ENCODE peak calls at places on chromosomes 5 and 9, in four cellular contexts. Z is esophagus squamous epithelium, U is HTR-8/SVneo, D is AML-193. V is an unnamed sample.
A peak's percentile ranks its signal among the peaks of the same experiment; 100 is the strongest.

GRCh38 chr5:38789134-38789533 is 56.7 kb upstream of the OSMR start:
- DNase-seq in Z (no peak), U (no peak), D (no peak), V (no peak)

GRCh38 chr5:135750506-135750905 is 84.0 kb upstream of the SLC25A48 start:
- DNase-seq in Z (no peak), U (no peak), D (no peak), V (no peak)

GRCh38 chr5:158013939-158014338 is 155.0 kb upstream of the CLINT1 start:
- DNase-seq in Z (no peak), U (peak; percentile 54), D (no peak), V (peak; percentile 49)

GRCh38 chr5:149325166-149325735 is 20.0 kb upstream of the GRPEL2 start:
- DNase-seq in Z (no peak), U (peak; percentile 36), D (no peak), V (no peak)

GRCh38 chr5:167528651-167529050 is 762.8 kb upstream of the WWC1 start:
- DNase-seq in Z (no peak), U (no peak), D (no peak), V (no peak)

GRCh38 chr9:110578896-110579752 is at the start of gene SVEP1:
- DNase-seq in Z (no peak), U (peak; percentile 19), D (no peak), V (peak; percentile 20)

GRCh38 chr5:134436523-134437339 is 25.1 kb upstream of the CDKN2AIPNL start:
- DNase-seq in Z (peak; percentile 48), U (peak; percentile 62), D (no peak), V (peak; percentile 71)

GRCh38 chr5:132434813-132435286 is 55.7 kb downstream of the IRF1 start:
- DNase-seq in Z (no peak), U (no peak), D (no peak), V (no peak)

GRCh38 chr9:105572455-105572854 is 14.5 kb downstream of the FKTN start:
- DNase-seq in Z (no peak), U (no peak), D (no peak), V (no peak)

GRCh38 chr5:106314221-106314824 is 1356.4 kb downstream of the EFNA5 start:
- DNase-seq in Z (no peak), U (no peak), D (no peak), V (no peak)

GRCh38 chr5:114361724-114362196 is at the start of gene KCNN2:
- DNase-seq in Z (no peak), U (peak; percentile 10), D (no peak), V (peak; percentile 66)

GRCh38 chr9:129108805-129109370 is 1.7 kb downstream of the CRAT start:
- DNase-seq in Z (no peak), U (no peak), D (no peak), V (no peak)

GRCh38 chr9:133142657-133143592 is 20.8 kb downstream of the GBGT1 start:
- DNase-seq in Z (no peak), U (no peak), D (no peak), V (no peak)

V was measured in GM20000.